ENCODE peak calls at places on chromosomes 7 and 10, in four cellular contexts. M is H1; L is effector memory CD4-positive, alpha-beta T cell; X is left ventricle myocardium inferior. V is an unnamed sample. For H3K4me1, the result is how much of the 10 kb centered on the place peaks cover.

GRCh38 chr7:41869596-41869995 is 166.7 kb upstream of the INHBA start:
- DNase-seq in M (no peak), L (no peak), X (no peak), V (no peak)

GRCh38 chr7:1377111-1377909 is 82.0 kb downstream of the MICALL2 start:
- DNase-seq in M (no peak), L (no peak), X (no peak), V (no peak)

GRCh38 chr7:99457646-99458493 is 8.1 kb downstream of the ATP5MF start:
- DNase-seq in M (no peak), L (no peak), X (no peak), V (no peak)

GRCh38 chr10:123743441-123744225 is 77.5 kb downstream of the GPR26 start:
- DNase-seq in M (no peak), L (no peak), X (no peak), V (no peak)

GRCh38 chr10:88227342-88228018 is 355.6 kb downstream of the RNLS start:
- DNase-seq in M (no peak), L (no peak), X (peak), V (peak)

GRCh38 chr10:12418000-12418399 is 68.7 kb downstream of the CAMK1D start:
- DNase-seq in M (no peak), L (no peak), X (peak), V (no peak)

GRCh38 chr10:80407836-80408197 is 534 bp upstream of the PRXL2A start:
- DNase-seq in M (no peak), L (no peak), X (no peak), V (no peak)

GRCh38 chr10:61438141-61438984 is 14.8 kb downstream of the TMEM26 start:
- DNase-seq in M (no peak), L (no peak), X (no peak), V (no peak)

GRCh38 chr10:613217-613616 is 76.3 kb downstream of the DIP2C start:
- DNase-seq in M (no peak), L (no peak), X (peak), V (peak)

GRCh38 chr7:111676167-111676566 is 113.9 kb upstream of the IMMP2L start:
- DNase-seq in M (no peak), L (no peak), X (no peak), V (no peak)

GRCh38 chr10:117536862-117537435 is 5.6 kb upstream of the EMX2 start:
- DNase-seq in M (no peak), L (no peak), X (no peak), V (no peak)

GRCh38 chr10:88318803-88319202 is 264.3 kb downstream of the RNLS start:
- DNase-seq in M (no peak), L (no peak), X (no peak), V (no peak)

GRCh38 chr7:44290250-44290616 is 35.2 kb downstream of the CAMK2B start:
- DNase-seq in M (no peak), L (no peak), X (peak), V (peak)

DNA sequence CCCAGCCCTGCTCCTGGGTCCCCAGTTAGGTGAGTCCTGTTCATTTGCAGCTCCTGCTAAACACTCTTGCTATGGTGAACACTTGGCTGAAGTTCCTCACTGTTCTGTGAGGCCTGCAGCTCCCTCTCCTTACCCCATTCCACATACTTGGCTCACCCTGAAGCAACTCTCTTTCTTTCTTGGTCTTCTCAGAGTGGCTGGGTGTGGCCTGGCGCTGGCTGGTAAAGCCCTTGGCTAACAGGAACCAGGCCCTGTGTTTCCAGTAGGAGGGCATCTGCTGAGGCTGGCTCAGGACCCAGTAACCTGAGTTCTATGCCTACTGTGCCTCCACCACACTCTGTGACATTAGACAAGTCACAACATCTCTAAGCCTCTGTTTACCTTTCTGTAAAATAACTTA is 53.1 kb upstream of the COL13A1 start:
- DNase-seq in M (no peak), L (no peak), X (no peak), V (no peak)
- H3K4me1 ChIP-seq in M (under half), L (under half), X (under half), V (under half)

GRCh38 chr10:103651783-103652476 is 158.4 kb downstream of the NEURL1 start:
- DNase-seq in M (no peak), L (no peak), X (peak), V (no peak)
- H3K4me1 ChIP-seq in M (under half), L (under half), X (half or more), V (under half)

DNA sequence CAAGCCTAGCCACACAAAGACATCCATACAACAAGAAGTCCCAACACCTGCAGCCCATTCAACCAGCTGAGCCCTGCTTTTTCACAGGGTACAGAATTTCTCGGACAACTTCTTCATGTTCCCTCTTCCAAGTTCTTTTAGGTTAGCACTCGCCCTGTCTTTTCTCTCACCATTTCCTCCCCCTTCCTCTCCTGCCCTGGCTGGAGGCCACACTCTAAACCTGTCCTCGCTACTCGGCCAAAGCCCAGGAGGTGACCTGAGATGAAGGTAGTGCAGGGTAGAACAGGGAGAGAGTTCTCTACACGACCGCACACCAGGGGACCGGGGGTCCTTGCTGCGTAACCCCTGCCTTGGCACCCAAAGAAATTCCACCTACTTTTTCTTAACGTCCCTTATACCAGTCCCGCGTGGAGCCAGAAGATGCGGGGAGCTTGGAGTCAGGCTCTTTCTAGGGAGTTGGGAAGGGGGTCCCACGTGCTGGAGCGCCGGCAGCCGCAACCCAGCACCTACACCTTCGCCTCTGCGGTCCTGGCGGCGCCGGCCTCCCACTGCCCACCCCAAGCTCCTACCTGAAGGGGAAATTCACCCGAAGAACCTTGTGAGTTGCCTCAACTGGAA is 16.0 kb upstream of the DLX6 start:
- DNase-seq in M (no peak), L (no peak), X (no peak), V (no peak)
- H3K4me1 ChIP-seq in M (under half), L (under half), X (under half), V (under half)

GRCh38 chr10:132406750-132407149 is 9.8 kb downstream of the PWWP2B start:
- DNase-seq in M (no peak), L (no peak), X (no peak), V (no peak)
- H3K4me1 ChIP-seq in M (under half), L (under half), X (under half), V (half or more)

GRCh38 chr7:28505014-28505413 is 92.7 kb downstream of the CREB5 start:
- DNase-seq in M (no peak), L (no peak), X (no peak), V (no peak)
- H3K4me1 ChIP-seq in M (under half), L (under half), X (under half), V (under half)

V was measured in stomach.